ENCODE peak calls at places on chromosomes 3 and 15, in seven cellular contexts. R is adrenal gland, T is testis, V is ovary, W is endothelial cell of umbilical vein, H is GM12891, K is uterus. X is an unnamed sample.

GRCh38 chr3:143036557-143036956 is 35.2 kb downstream of the U2SURP start:
- DNase-seq in V (no peak), R (no peak), H (no peak), K (no peak), T (no peak), W (no peak), X (no peak)

GRCh38 chr15:101396484-101397261 is 92.8 kb downstream of the PCSK6 start:
- DNase-seq in K (no peak), T (no peak), W (no peak), V (no peak), R (no peak), H (no peak), X (no peak)

GRCh38 chr3:16377847-16378302 is 112.9 kb downstream of the OXNAD1 start:
- DNase-seq in W (no peak), V (no peak), H (no peak), T (no peak), K (no peak), R (no peak), X (no peak)

GRCh38 chr3:43025423-43025822 is 46.3 kb downstream of the GASK1A start:
- DNase-seq in H (no peak), T (no peak), R (no peak), W (no peak), V (no peak), K (no peak), X (no peak)

GRCh38 chr3:183937601-183938286 is 53.1 kb upstream of the PARL start:
- DNase-seq in W (no peak), H (no peak), R (no peak), V (no peak), T (no peak), K (no peak), X (no peak)

GRCh38 chr3:186432189-186432588 is 70.2 kb upstream of the DGKG start:
- DNase-seq in W (no peak), T (no peak), V (no peak), K (no peak), H (no peak), R (no peak), X (no peak)

GRCh38 chr3:168157301-168157700 is 61.6 kb upstream of the GOLIM4 start:
- DNase-seq in T (no peak), R (no peak), K (no peak), H (no peak), W (no peak), V (no peak), X (no peak)

GRCh38 chr15:41502787-41503668 is 9.4 kb downstream of the ITPKA start:
- DNase-seq in R (no peak), W (no peak), V (no peak), T (no peak), H (no peak), K (no peak), X (no peak)

GRCh38 chr3:27526614-27527315 is 42.6 kb upstream of the SLC4A7 start:
- DNase-seq in R (no peak), T (no peak), H (no peak), K (no peak), V (no peak), W (no peak), X (no peak)

GRCh38 chr15:72203507-72203837 is 5.9 kb upstream of the GRAMD2A start:
- DNase-seq in H (no peak), K (peak), T (peak), W (peak), R (peak), V (no peak), X (no peak)

GRCh38 chr3:94234177-94234788 is 171.4 kb downstream of the NSUN3 start:
- DNase-seq in V (no peak), K (no peak), W (peak), R (peak), H (no peak), T (peak), X (peak)

GRCh38 chr3:66256806-66257205 is 36.0 kb downstream of the SLC25A26 start:
- DNase-seq in K (no peak), T (no peak), H (no peak), R (no peak), W (peak), V (no peak), X (no peak)

GRCh38 chr3:79167651-79168416 is 600.0 kb downstream of the ROBO1 start:
- DNase-seq in W (peak), H (no peak), T (no peak), R (no peak), K (no peak), V (no peak), X (peak)

GRCh38 chr15:89444855-89445254 is 51.5 kb downstream of the RHCG start:
- DNase-seq in H (no peak), R (no peak), V (no peak), K (no peak), T (no peak), W (no peak), X (no peak)

GRCh38 chr15:93028632-93029612 is 60.1 kb downstream of the RGMA start:
- DNase-seq in R (peak), H (no peak), K (peak), V (peak), W (peak), T (peak), X (no peak)

GRCh38 chr3:119769394-119770149 is 12.3 kb upstream of the NR1I2 start:
- DNase-seq in V (no peak), R (no peak), W (peak), T (no peak), K (no peak), H (no peak), X (no peak)

GRCh38 chr15:80152896-80153876 is at the start of gene FAH:
- DNase-seq in K (no peak), V (no peak), H (no peak), W (peak), R (peak), T (no peak), X (peak)
- TF ChIP-seq POLR2A in K (peak), V (peak), H (peak), W (no peak), R (peak), T (no peak), X (peak)

DNA sequence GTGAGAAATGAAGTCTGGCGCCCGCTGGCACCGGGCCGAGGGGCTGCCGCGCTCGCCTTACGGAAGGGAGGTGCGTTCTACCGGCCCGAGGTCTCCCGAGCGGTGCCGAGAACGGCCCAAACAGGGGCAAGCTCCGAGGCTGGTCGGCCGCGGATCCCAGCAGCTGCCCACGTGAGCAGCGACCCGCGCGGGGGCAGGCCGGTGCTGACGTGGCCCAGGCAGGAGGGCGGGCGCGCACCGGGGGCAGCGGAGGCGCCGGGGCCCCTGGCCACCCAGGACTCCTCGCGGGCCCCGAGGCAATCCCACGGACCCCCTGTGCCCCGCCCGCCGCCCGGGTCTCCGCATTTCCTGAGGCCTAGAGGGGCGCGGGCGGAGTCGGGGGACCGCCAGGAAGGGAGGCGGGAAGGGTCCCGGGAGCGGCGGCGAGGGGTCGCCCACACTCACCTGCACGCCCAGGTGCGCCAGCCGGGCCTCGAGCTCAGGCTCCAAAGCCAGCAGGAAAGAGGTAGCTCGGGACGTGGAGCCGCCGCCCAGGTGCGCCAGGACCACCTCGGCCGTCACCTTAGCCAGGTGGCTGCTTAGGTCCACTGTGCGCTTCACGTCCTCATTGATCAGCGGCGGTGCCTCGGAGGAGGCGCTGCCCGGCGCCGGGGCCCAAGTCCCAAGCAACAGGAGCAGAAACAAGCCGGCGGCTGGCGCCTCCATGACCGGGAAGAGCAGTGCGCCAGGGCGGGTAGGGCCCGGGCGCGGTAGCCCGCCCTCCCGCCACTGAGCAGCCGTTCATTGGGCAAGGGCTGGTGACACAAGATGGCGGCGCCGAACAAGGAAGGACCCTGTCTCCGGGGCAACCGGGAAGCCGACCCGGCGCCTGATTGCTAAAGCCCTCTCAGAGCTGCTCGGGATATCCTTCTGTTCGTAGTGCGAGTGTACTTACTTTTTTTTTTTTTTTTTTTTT is at the start of gene RPN1:
- DNase-seq in T (peak), W (peak), K (peak), H (peak), V (peak), R (peak), X (peak)
- TF ChIP-seq POLR2A in T (no peak), W (peak), K (peak), H (peak), V (peak), R (peak), X (peak)

GRCh38 chr15:39584266-39584659 is 3.4 kb downstream of the THBS1 start:
- DNase-seq in H (no peak), T (no peak), V (no peak), W (no peak), K (no peak), R (no peak), X (no peak)
- TF ChIP-seq POLR2A in H (no peak), T (no peak), V (no peak), W (peak), K (no peak), R (no peak), X (no peak)

DNA sequence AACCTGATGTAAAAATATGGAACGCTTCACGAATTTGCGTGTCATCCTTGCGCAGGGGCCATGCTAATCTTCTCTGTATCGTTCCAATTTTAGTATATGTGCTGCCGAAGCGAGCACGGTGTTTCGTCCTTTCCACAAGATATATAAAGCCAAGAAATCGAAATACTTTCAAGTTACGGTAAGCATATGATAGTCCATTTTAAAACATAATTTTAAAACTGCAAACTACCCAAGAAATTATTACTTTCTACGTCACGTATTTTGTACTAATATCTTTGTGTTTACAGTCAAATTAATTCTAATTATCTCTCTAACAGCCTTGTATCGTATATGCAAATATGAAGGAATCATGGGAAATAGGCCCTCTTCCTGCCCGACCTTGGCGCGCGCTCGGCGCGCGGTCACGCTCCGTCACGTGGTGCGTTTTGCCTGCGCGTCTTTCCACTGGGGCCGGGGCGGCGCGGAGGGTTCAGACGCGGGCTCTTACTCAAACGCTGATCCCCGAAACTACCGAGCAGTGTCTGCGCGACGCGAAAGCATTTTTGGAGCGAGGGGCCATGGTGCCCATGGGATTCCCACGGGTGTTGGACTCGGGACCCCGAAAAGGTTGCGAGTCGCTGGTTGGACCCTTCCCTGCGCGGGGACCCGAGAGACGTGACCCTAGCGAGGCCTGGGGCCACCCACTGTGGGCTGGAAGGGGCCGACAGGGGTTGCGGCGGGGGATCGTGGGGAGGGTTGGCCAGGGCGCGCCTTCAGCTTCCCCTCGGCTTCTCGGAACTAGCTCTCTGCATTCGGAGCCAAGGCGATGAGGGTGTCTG is at the start of gene RNU6-1:
- DNase-seq in V (peak), R (peak), W (peak), H (no peak), T (peak), K (peak), X (peak)
- TF ChIP-seq POLR2A in V (peak), R (peak), W (peak), H (peak), T (no peak), K (peak), X (peak)

DNA sequence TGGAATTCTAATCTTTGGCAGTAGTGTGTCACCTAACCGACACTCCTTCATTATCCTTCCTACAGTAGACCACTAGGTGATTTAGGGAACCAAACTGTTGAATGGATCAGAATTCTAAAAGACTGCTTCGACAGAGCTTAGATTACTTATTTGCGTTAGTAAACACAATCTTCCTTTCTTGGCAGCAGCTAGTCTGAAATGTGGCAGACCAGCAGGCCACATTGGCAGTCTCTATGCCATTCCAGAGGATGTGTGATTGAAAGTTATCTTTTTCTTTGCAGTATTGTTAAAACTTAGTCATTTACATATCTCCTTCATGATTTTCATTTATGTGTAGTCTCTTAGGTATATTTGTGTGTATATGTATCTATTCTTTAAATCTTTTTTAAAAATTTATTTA is 23.6 kb downstream of the MBNL1 start:
- DNase-seq in W (no peak), K (no peak), T (no peak), H (no peak), R (no peak), V (no peak), X (no peak)
- TF ChIP-seq POLR2A in W (no peak), K (no peak), T (no peak), H (no peak), R (no peak), V (no peak), X (no peak)

GRCh38 chr3:158770254-158771017 is 31.4 kb upstream of the MFSD1 start:
- DNase-seq in K (no peak), T (no peak), V (no peak), W (peak), R (no peak), H (no peak), X (peak)

GRCh38 chr3:158768361-158768787 is 33.5 kb upstream of the MFSD1 start:
- DNase-seq in R (peak), H (no peak), K (peak), V (peak), W (peak), T (peak), X (peak)

GRCh38 chr3:158771018-158771350 is 30.9 kb upstream of the MFSD1 start:
- DNase-seq in V (no peak), T (no peak), K (no peak), R (no peak), W (no peak), H (no peak), X (no peak)

GRCh38 chr3:158769519-158770253 is 32.2 kb upstream of the MFSD1 start:
- DNase-seq in V (no peak), H (no peak), K (no peak), T (no peak), W (no peak), R (no peak), X (no peak)

GRCh38 chr3:158768881-158769518 is 32.9 kb upstream of the MFSD1 start:
- DNase-seq in W (peak), R (no peak), K (peak), V (no peak), T (peak), H (no peak), X (peak)
- TF ChIP-seq POLR2A in W (peak), R (no peak), K (no peak), V (no peak), T (no peak), H (no peak), X (no peak)

X was measured in H54.